ENCODE peak calls at places on chromosomes 11 and 22, in ten cellular contexts. E is transverse colon, L is PC-3, X is GM23248, B is uterus, O is fibroblast of lung, G is aorta, W is psoas muscle, V is OCI-LY7, Q is right cardiac atrium. Y is an unnamed sample.

GRCh38 chr11:17328856-17329490 is 22.6 kb upstream of the NCR3LG1 start:
- DNase-seq in Q (no peak), W (no peak), B (no peak), X (no peak), V (no peak), G (no peak), E (no peak), O (no peak), L (no peak), Y (peak; percentile 23)

GRCh38 chr11:14114269-14114668 is 151.7 kb downstream of the SPON1 start:
- DNase-seq in X (no peak), B (no peak), L (no peak), E (no peak), W (no peak), G (no peak), Q (no peak), V (no peak), O (no peak), Y (no peak)

GRCh38 chr11:18720811-18721575 is 5.0 kb downstream of the IGSF22 start:
- DNase-seq in L (peak; percentile 34), G (peak; percentile 96), B (peak; percentile 86), W (peak; percentile 85), Q (peak; percentile 93), V (no peak), E (peak; percentile 87), X (peak; percentile 85), O (peak; percentile 57), Y (peak; percentile 85)

GRCh38 chr11:130486981-130487380 is 38.5 kb downstream of the ADAMTS15 start:
- DNase-seq in X (no peak), B (no peak), O (no peak), L (no peak), E (no peak), Q (peak; percentile 91), V (no peak), W (no peak), G (no peak), Y (no peak)

GRCh38 chr22:39724390-39724789 is 153.8 kb downstream of the CACNA1I start:
- DNase-seq in G (no peak), V (peak; percentile 22), Q (no peak), W (no peak), X (no peak), L (no peak), O (no peak), B (no peak), E (no peak), Y (no peak)

GRCh38 chr11:18624161-18624560 is 10.0 kb downstream of the SPTY2D1 start:
- DNase-seq in L (no peak), E (no peak), O (no peak), B (no peak), V (no peak), X (no peak), Q (no peak), G (no peak), W (no peak), Y (no peak)

GRCh38 chr11:123419720-123420466 is 10.2 kb upstream of the GRAMD1B start:
- DNase-seq in L (no peak), G (no peak), O (no peak), X (no peak), V (no peak), Q (no peak), E (peak; percentile 15), W (no peak), B (no peak), Y (no peak)

GRCh38 chr22:36010913-36011312 is 17.7 kb downstream of the RBFOX2 start:
- DNase-seq in V (no peak), E (no peak), L (peak; percentile 27), X (peak; percentile 90), G (no peak), W (no peak), O (peak; percentile 90), B (no peak), Q (no peak), Y (no peak)

GRCh38 chr11:118911113-118911879 is 14.4 kb downstream of the BCL9L start:
- DNase-seq in Q (peak; percentile 70), L (peak; percentile 71), X (peak; percentile 88), E (peak; percentile 58), V (no peak), G (peak; percentile 77), O (no peak), B (peak; percentile 64), W (peak; percentile 64), Y (no peak)

GRCh38 chr11:118911880-118912741 is 13.6 kb downstream of the BCL9L start:
- DNase-seq in V (no peak), B (peak; percentile 92), O (peak; percentile 86), L (peak; percentile 99), G (peak; percentile 96), X (peak; percentile 96), E (peak; percentile 85), Q (peak; percentile 92), W (peak; percentile 93), Y (peak; percentile 77)

GRCh38 chr11:118913411-118914125 is 12.2 kb downstream of the BCL9L start:
- DNase-seq in V (no peak), L (peak; percentile 44), G (no peak), O (no peak), B (peak; percentile 33), X (peak; percentile 33), E (no peak), W (peak; percentile 64), Q (peak; percentile 78), Y (peak; percentile 29)

GRCh38 chr11:118914178-118914918 is 11.4 kb downstream of the BCL9L start:
- DNase-seq in E (peak; percentile 65), L (peak; percentile 75), O (no peak), B (peak; percentile 34), W (peak; percentile 72), G (peak; percentile 69), V (peak; percentile 83), X (no peak), Q (peak; percentile 80), Y (peak; percentile 46)

DNA sequence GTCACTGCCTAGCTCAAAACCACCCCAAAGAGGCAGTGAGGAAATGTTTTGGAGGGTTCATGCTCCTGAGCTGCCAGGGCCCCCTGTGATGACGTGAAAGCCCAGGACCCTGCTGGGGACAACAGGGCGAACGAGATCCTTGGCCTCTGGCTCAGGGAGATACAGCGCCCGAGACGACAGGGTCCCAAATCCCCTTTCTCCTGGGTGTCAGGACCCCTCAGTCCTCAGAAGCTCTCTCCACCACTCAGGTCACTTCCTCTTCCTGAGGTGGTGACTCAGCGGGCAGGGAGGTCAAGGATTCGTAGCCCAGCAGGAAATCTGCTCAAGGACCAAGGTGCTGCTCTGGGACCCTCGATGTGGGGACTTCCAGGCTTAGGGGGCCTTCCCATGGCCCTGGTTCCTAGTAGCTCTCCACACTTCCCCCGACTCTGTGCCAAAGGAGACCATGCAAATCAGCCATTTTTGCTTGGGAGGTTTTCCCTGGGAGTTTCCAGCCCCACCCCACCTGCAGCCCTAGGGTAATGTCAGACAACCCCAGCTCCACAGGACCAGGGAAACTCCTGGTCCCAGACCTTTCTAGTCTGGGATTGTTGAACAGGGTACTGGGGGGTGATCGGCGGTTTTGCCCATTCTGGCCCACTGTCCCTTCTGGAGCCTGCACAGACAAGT is 12.8 kb downstream of the BCL9L start:
- DNase-seq in Q (peak; percentile 60), V (no peak), E (peak; percentile 62), L (peak; percentile 43), X (peak; percentile 64), O (no peak), W (peak; percentile 61), B (peak; percentile 43), G (peak; percentile 76), Y (no peak)
- H3K4me3 ChIP-seq in Q (no peak overlapping the region), V (peak overlapping the region; percentile 38), E (no peak overlapping the region), L (peak overlapping the region; percentile 55), X (peak overlapping the region; percentile 72), O (no peak overlapping the region), W (peak overlapping the region; percentile 64), B (peak overlapping the region; percentile 46), G (no peak overlapping the region), Y (peak overlapping the region; percentile 63)

GRCh38 chr11:70863988-70864387 is 388.4 kb downstream of the SHANK2 start:
- DNase-seq in B (no peak), O (no peak), V (no peak), L (no peak), E (no peak), G (no peak), W (no peak), X (no peak), Q (no peak), Y (no peak)

GRCh38 chr11:70865356-70865755 is 387.0 kb downstream of the SHANK2 start:
- DNase-seq in O (no peak), W (peak; percentile 21), Q (no peak), X (no peak), V (no peak), E (no peak), G (no peak), L (no peak), B (no peak), Y (no peak)

GRCh38 chr11:70868341-70868885 is 384.0 kb downstream of the SHANK2 start:
- DNase-seq in W (peak; percentile 15), L (no peak), E (no peak), X (no peak), V (no peak), G (no peak), B (no peak), Q (no peak), O (no peak), Y (no peak)

GRCh38 chr11:70866834-70867233 is 385.5 kb downstream of the SHANK2 start:
- DNase-seq in E (no peak), Q (no peak), G (no peak), W (peak; percentile 3), V (no peak), L (no peak), B (no peak), O (no peak), X (no peak), Y (no peak)

GRCh38 chr11:70867661-70868060 is 384.7 kb downstream of the SHANK2 start:
- DNase-seq in G (no peak), E (no peak), O (no peak), L (no peak), Q (no peak), W (no peak), B (no peak), X (no peak), V (no peak), Y (no peak)
- H3K9me3 ChIP-seq in G (no peaks in the 10 kb centered on the region), E (no peaks in the 10 kb centered on the region), O (no peaks in the 10 kb centered on the region), L (no peaks in the 10 kb centered on the region), Q (no peaks in the 10 kb centered on the region), W (no peaks in the 10 kb centered on the region), B (no peaks in the 10 kb centered on the region), X (no peaks in the 10 kb centered on the region), V (no peaks in the 10 kb centered on the region), Y (no peaks in the 10 kb centered on the region)

GRCh38 chr11:80783561-80783960 is 1342.7 kb upstream of the TENM4 start:
- DNase-seq in L (no peak), O (no peak), V (no peak), Q (no peak), W (no peak), E (no peak), B (no peak), X (no peak), G (no peak), Y (no peak)

GRCh38 chr11:80778432-80778831 is 1337.6 kb upstream of the TENM4 start:
- DNase-seq in X (no peak), Q (no peak), W (no peak), G (no peak), B (no peak), O (no peak), E (no peak), V (no peak), L (no peak), Y (no peak)

GRCh38 chr11:80782135-80782885 is 1341.5 kb upstream of the TENM4 start:
- DNase-seq in X (no peak), O (no peak), Q (no peak), W (no peak), B (no peak), V (no peak), L (no peak), E (no peak), G (no peak), Y (no peak)

DNA sequence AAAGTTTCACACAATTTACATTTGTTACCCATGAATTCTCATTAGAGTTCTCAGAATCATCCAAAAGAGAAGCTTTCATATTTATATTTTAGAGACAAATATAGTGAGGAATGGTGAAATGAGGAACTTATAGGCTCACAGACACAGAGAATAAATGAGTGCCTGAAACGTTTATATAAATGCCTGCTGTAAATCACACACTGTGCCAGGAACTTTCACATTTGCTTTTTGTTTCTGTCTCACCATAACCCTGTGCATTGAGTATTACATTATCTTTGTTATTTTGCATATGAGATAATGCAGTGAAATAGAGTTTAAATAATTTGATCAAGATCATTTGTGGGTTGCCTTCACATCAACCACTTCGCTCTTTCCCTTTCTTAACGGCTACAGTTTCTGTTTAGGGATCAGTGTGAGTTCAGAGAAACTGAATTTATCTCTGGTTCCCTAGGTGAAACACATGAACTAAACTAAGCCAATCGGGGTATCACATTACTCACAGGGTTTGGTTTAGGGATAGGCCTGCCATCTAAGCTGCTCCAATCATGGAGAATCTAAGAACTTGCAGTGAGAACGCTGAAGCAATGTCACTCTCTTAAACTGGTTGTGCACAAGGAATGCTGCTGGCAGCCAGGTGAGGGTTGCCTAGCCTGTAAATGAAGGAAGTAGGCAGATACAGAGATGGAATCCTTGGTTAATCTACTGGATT is 1339.2 kb upstream of the TENM4 start:
- DNase-seq in V (no peak), Q (no peak), G (no peak), E (no peak), L (peak; percentile 10), B (no peak), O (peak; percentile 6), X (no peak), W (no peak), Y (no peak)
- H3K4me3 ChIP-seq in V (no peak overlapping the region), Q (no peak overlapping the region), G (no peak overlapping the region), E (no peak overlapping the region), L (no peak overlapping the region), B (no peak overlapping the region), O (no peak overlapping the region), X (no peak overlapping the region), W (no peak overlapping the region), Y (no peak overlapping the region)

GRCh38 chr11:70525466-70525865 is 127.1 kb downstream of the CTTN start:
- DNase-seq in E (no peak), V (no peak), B (no peak), L (no peak), O (no peak), X (no peak), G (peak; percentile 52), Q (peak; percentile 13), W (peak; percentile 23), Y (no peak)

GRCh38 chr11:70527429-70528045 is 129.2 kb downstream of the CTTN start:
- DNase-seq in X (no peak), B (no peak), V (no peak), G (peak; percentile 55), E (no peak), Q (peak; percentile 28), L (no peak), W (peak; percentile 30), O (no peak), Y (no peak)

GRCh38 chr11:70528046-70528793 is 129.9 kb downstream of the CTTN start:
- DNase-seq in G (peak; percentile 61), L (no peak), X (no peak), E (no peak), B (no peak), O (no peak), V (no peak), Q (peak; percentile 36), W (peak; percentile 25), Y (no peak)

GRCh38 chr11:70526116-70527045 is 128.1 kb downstream of the CTTN start:
- DNase-seq in L (no peak), E (no peak), V (no peak), G (peak; percentile 25), W (peak; percentile 20), X (no peak), Q (peak; percentile 19), B (no peak), O (no peak), Y (no peak)

DNA sequence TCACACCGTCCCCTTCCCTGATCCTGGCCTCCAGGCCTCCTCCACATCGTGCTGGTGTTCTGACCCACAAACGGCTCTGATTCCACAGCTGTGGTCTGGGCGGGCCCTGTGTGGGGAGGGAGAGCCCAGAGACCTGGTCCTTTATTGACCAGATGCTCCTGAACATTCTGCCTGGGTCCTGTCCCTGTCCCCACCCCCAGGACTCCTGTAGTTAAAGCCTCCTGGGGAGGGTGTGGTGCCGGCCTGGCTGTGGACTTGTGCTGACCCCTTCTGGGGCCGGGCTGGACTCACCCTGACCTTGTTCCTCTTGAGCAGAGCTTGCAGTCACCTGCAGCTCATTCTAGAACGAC is 128.7 kb downstream of the CTTN start:
- DNase-seq in L (no peak), Q (peak; percentile 15), O (no peak), G (peak; percentile 63), B (no peak), W (peak; percentile 54), E (no peak), V (no peak), X (no peak), Y (no peak)
- H3K9me3 ChIP-seq in L (no peaks in the 10 kb centered on the region), Q (no peaks in the 10 kb centered on the region), O (no peaks in the 10 kb centered on the region), G (no peaks in the 10 kb centered on the region), B (no peaks in the 10 kb centered on the region), W (no peaks in the 10 kb centered on the region), E (no peaks in the 10 kb centered on the region), V (no peaks in the 10 kb centered on the region), X (no peaks in the 10 kb centered on the region), Y (no peaks in the 10 kb centered on the region)